ENCODE peak calls at places on chromosomes 13 and 19, in ten cellular contexts. One of them, this sample, is unnamed.

GRCh38 chr19:10718205-10719196 is 622 bp downstream of the DNM2 start:
- DNase-seq in CD8-positive, alpha-beta T cell: peak; percentile 30
- DNase-seq in A549: no peak
- DNase-seq in activated naive CD4-positive, alpha-beta T cell treated with anti-CD3 and anti-CD28 coated beads for 36 hours: peak; percentile 58
- DNase-seq in EL: no peak
- DNase-seq in iPS-NIHi11: peak; percentile 74
- DNase-seq in activated CD4-positive, alpha-beta T cell treated with anti-CD3 and anti-CD28 coated beads for 24 hours: peak; percentile 28
- DNase-seq in SW 1271: peak; percentile 14
- DNase-seq in fibroblast of pulmonary artery: peak; percentile 31
- DNase-seq in NCI-H1694 treated with DMSO at 0.1 percent for 48 hours: no peak
- DNase-seq in this sample: no peak

GRCh38 chr19:48244289-48244688 is 11.4 kb downstream of the CARD8 start:
- DNase-seq in iPS-NIHi11: no peak
- DNase-seq in CD8-positive, alpha-beta T cell: peak; percentile 21
- DNase-seq in activated CD4-positive, alpha-beta T cell treated with anti-CD3 and anti-CD28 coated beads for 24 hours: peak; percentile 29
- DNase-seq in EL: no peak
- DNase-seq in NCI-H1694 treated with DMSO at 0.1 percent for 48 hours: no peak
- DNase-seq in SW 1271: peak; percentile 25
- DNase-seq in fibroblast of pulmonary artery: peak; percentile 47
- DNase-seq in activated naive CD4-positive, alpha-beta T cell treated with anti-CD3 and anti-CD28 coated beads for 36 hours: peak; percentile 67
- DNase-seq in A549: no peak
- DNase-seq in this sample: peak; percentile 57

GRCh38 chr13:75825599-75825998 is 189.5 kb downstream of the LMO7 start:
- DNase-seq in iPS-NIHi11: no peak
- DNase-seq in activated naive CD4-positive, alpha-beta T cell treated with anti-CD3 and anti-CD28 coated beads for 36 hours: no peak
- DNase-seq in CD8-positive, alpha-beta T cell: no peak
- DNase-seq in EL: no peak
- DNase-seq in SW 1271: no peak
- DNase-seq in NCI-H1694 treated with DMSO at 0.1 percent for 48 hours: no peak
- DNase-seq in fibroblast of pulmonary artery: no peak
- DNase-seq in A549: no peak
- DNase-seq in activated CD4-positive, alpha-beta T cell treated with anti-CD3 and anti-CD28 coated beads for 24 hours: no peak
- DNase-seq in this sample: no peak

GRCh38 chr13:28204690-28205443 is 66.5 kb downstream of the PAN3 start:
- DNase-seq in iPS-NIHi11: no peak
- DNase-seq in NCI-H1694 treated with DMSO at 0.1 percent for 48 hours: no peak
- DNase-seq in fibroblast of pulmonary artery: no peak
- DNase-seq in SW 1271: no peak
- DNase-seq in activated CD4-positive, alpha-beta T cell treated with anti-CD3 and anti-CD28 coated beads for 24 hours: peak; percentile 16
- DNase-seq in A549: no peak
- DNase-seq in CD8-positive, alpha-beta T cell: no peak
- DNase-seq in activated naive CD4-positive, alpha-beta T cell treated with anti-CD3 and anti-CD28 coated beads for 36 hours: peak; percentile 75
- DNase-seq in EL: no peak
- DNase-seq in this sample: no peak

GRCh38 chr19:6963937-6964336 is 57.3 kb downstream of the MBD3L2B start:
- DNase-seq in activated CD4-positive, alpha-beta T cell treated with anti-CD3 and anti-CD28 coated beads for 24 hours: peak; percentile 36
- DNase-seq in A549: no peak
- DNase-seq in SW 1271: no peak
- DNase-seq in NCI-H1694 treated with DMSO at 0.1 percent for 48 hours: no peak
- DNase-seq in EL: no peak
- DNase-seq in activated naive CD4-positive, alpha-beta T cell treated with anti-CD3 and anti-CD28 coated beads for 36 hours: peak; percentile 60
- DNase-seq in CD8-positive, alpha-beta T cell: peak; percentile 2
- DNase-seq in fibroblast of pulmonary artery: no peak
- DNase-seq in iPS-NIHi11: no peak
- DNase-seq in this sample: no peak

GRCh38 chr13:51359352-51359751 is 19.9 kb downstream of the SERPINE3 start:
- DNase-seq in activated naive CD4-positive, alpha-beta T cell treated with anti-CD3 and anti-CD28 coated beads for 36 hours: no peak
- DNase-seq in A549: no peak
- DNase-seq in NCI-H1694 treated with DMSO at 0.1 percent for 48 hours: no peak
- DNase-seq in fibroblast of pulmonary artery: no peak
- DNase-seq in CD8-positive, alpha-beta T cell: no peak
- DNase-seq in SW 1271: no peak
- DNase-seq in iPS-NIHi11: no peak
- DNase-seq in EL: no peak
- DNase-seq in activated CD4-positive, alpha-beta T cell treated with anti-CD3 and anti-CD28 coated beads for 24 hours: no peak
- DNase-seq in this sample: no peak

GRCh38 chr13:21106089-21106488 is 44.7 kb upstream of the LATS2 start:
- DNase-seq in CD8-positive, alpha-beta T cell: no peak
- DNase-seq in EL: peak; percentile 74
- DNase-seq in iPS-NIHi11: no peak
- DNase-seq in activated naive CD4-positive, alpha-beta T cell treated with anti-CD3 and anti-CD28 coated beads for 36 hours: no peak
- DNase-seq in SW 1271: no peak
- DNase-seq in fibroblast of pulmonary artery: peak; percentile 35
- DNase-seq in NCI-H1694 treated with DMSO at 0.1 percent for 48 hours: no peak
- DNase-seq in activated CD4-positive, alpha-beta T cell treated with anti-CD3 and anti-CD28 coated beads for 24 hours: no peak
- DNase-seq in A549: no peak
- DNase-seq in this sample: no peak

GRCh38 chr13:114035186-114035582 is 61.3 kb upstream of the C13orf46 start:
- DNase-seq in activated CD4-positive, alpha-beta T cell treated with anti-CD3 and anti-CD28 coated beads for 24 hours: no peak
- DNase-seq in CD8-positive, alpha-beta T cell: no peak
- DNase-seq in activated naive CD4-positive, alpha-beta T cell treated with anti-CD3 and anti-CD28 coated beads for 36 hours: no peak
- DNase-seq in A549: no peak
- DNase-seq in EL: no peak
- DNase-seq in SW 1271: no peak
- DNase-seq in iPS-NIHi11: no peak
- DNase-seq in NCI-H1694 treated with DMSO at 0.1 percent for 48 hours: no peak
- DNase-seq in fibroblast of pulmonary artery: no peak
- DNase-seq in this sample: no peak

GRCh38 chr13:23505007-23505406 is 65.2 kb upstream of the TNFRSF19 start:
- DNase-seq in iPS-NIHi11: no peak
- DNase-seq in SW 1271: no peak
- DNase-seq in NCI-H1694 treated with DMSO at 0.1 percent for 48 hours: no peak
- DNase-seq in EL: peak; percentile 84
- DNase-seq in CD8-positive, alpha-beta T cell: no peak
- DNase-seq in A549: no peak
- DNase-seq in fibroblast of pulmonary artery: peak; percentile 28
- DNase-seq in activated CD4-positive, alpha-beta T cell treated with anti-CD3 and anti-CD28 coated beads for 24 hours: no peak
- DNase-seq in activated naive CD4-positive, alpha-beta T cell treated with anti-CD3 and anti-CD28 coated beads for 36 hours: no peak
- DNase-seq in this sample: no peak

GRCh38 chr13:114089751-114090400 is 42.5 kb downstream of the RASA3 start:
- DNase-seq in CD8-positive, alpha-beta T cell: no peak
- DNase-seq in NCI-H1694 treated with DMSO at 0.1 percent for 48 hours: no peak
- DNase-seq in iPS-NIHi11: no peak
- DNase-seq in SW 1271: no peak
- DNase-seq in fibroblast of pulmonary artery: no peak
- DNase-seq in EL: no peak
- DNase-seq in activated naive CD4-positive, alpha-beta T cell treated with anti-CD3 and anti-CD28 coated beads for 36 hours: no peak
- DNase-seq in A549: no peak
- DNase-seq in activated CD4-positive, alpha-beta T cell treated with anti-CD3 and anti-CD28 coated beads for 24 hours: no peak
- DNase-seq in this sample: no peak

GRCh38 chr19:57587529-57587928 is 3.6 kb downstream of the ZIK1 start:
- DNase-seq in activated naive CD4-positive, alpha-beta T cell treated with anti-CD3 and anti-CD28 coated beads for 36 hours: no peak
- DNase-seq in A549: no peak
- DNase-seq in activated CD4-positive, alpha-beta T cell treated with anti-CD3 and anti-CD28 coated beads for 24 hours: no peak
- DNase-seq in NCI-H1694 treated with DMSO at 0.1 percent for 48 hours: no peak
- DNase-seq in SW 1271: no peak
- DNase-seq in CD8-positive, alpha-beta T cell: no peak
- DNase-seq in EL: peak; percentile 85
- DNase-seq in fibroblast of pulmonary artery: peak; percentile 24
- DNase-seq in iPS-NIHi11: no peak
- DNase-seq in this sample: no peak

GRCh38 chr13:64333888-64334287 is 2896.2 kb downstream of the PCDH9 start:
- DNase-seq in activated naive CD4-positive, alpha-beta T cell treated with anti-CD3 and anti-CD28 coated beads for 36 hours: no peak
- DNase-seq in fibroblast of pulmonary artery: no peak
- DNase-seq in CD8-positive, alpha-beta T cell: no peak
- DNase-seq in EL: no peak
- DNase-seq in SW 1271: no peak
- DNase-seq in A549: no peak
- DNase-seq in NCI-H1694 treated with DMSO at 0.1 percent for 48 hours: no peak
- DNase-seq in iPS-NIHi11: no peak
- DNase-seq in activated CD4-positive, alpha-beta T cell treated with anti-CD3 and anti-CD28 coated beads for 24 hours: no peak
- DNase-seq in this sample: no peak

GRCh38 chr13:72745260-72745659 is 17.5 kb downstream of the BORA start:
- DNase-seq in activated naive CD4-positive, alpha-beta T cell treated with anti-CD3 and anti-CD28 coated beads for 36 hours: no peak
- DNase-seq in A549: no peak
- DNase-seq in activated CD4-positive, alpha-beta T cell treated with anti-CD3 and anti-CD28 coated beads for 24 hours: no peak
- DNase-seq in CD8-positive, alpha-beta T cell: no peak
- DNase-seq in iPS-NIHi11: no peak
- DNase-seq in EL: no peak
- DNase-seq in NCI-H1694 treated with DMSO at 0.1 percent for 48 hours: no peak
- DNase-seq in SW 1271: no peak
- DNase-seq in fibroblast of pulmonary artery: no peak
- DNase-seq in this sample: no peak

GRCh38 chr13:80389073-80390038 is 48.4 kb upstream of the SPRY2 start:
- DNase-seq in SW 1271: no peak
- DNase-seq in activated CD4-positive, alpha-beta T cell treated with anti-CD3 and anti-CD28 coated beads for 24 hours: no peak
- DNase-seq in CD8-positive, alpha-beta T cell: no peak
- DNase-seq in NCI-H1694 treated with DMSO at 0.1 percent for 48 hours: no peak
- DNase-seq in A549: no peak
- DNase-seq in EL: no peak
- DNase-seq in activated naive CD4-positive, alpha-beta T cell treated with anti-CD3 and anti-CD28 coated beads for 36 hours: no peak
- DNase-seq in fibroblast of pulmonary artery: peak; percentile 45
- DNase-seq in iPS-NIHi11: no peak
- DNase-seq in this sample: no peak

GRCh38 chr13:112643759-112644459 is 45.9 kb upstream of the ATP11A start:
- DNase-seq in fibroblast of pulmonary artery: no peak
- DNase-seq in A549: no peak
- DNase-seq in SW 1271: no peak
- DNase-seq in activated CD4-positive, alpha-beta T cell treated with anti-CD3 and anti-CD28 coated beads for 24 hours: no peak
- DNase-seq in iPS-NIHi11: no peak
- DNase-seq in NCI-H1694 treated with DMSO at 0.1 percent for 48 hours: no peak
- DNase-seq in CD8-positive, alpha-beta T cell: no peak
- DNase-seq in EL: no peak
- DNase-seq in activated naive CD4-positive, alpha-beta T cell treated with anti-CD3 and anti-CD28 coated beads for 36 hours: no peak
- DNase-seq in this sample: no peak

GRCh38 chr13:50762969-50763568 is 80.4 kb downstream of the DLEU7 start:
- DNase-seq in activated naive CD4-positive, alpha-beta T cell treated with anti-CD3 and anti-CD28 coated beads for 36 hours: no peak
- DNase-seq in EL: no peak
- DNase-seq in activated CD4-positive, alpha-beta T cell treated with anti-CD3 and anti-CD28 coated beads for 24 hours: no peak
- DNase-seq in SW 1271: no peak
- DNase-seq in iPS-NIHi11: no peak
- DNase-seq in A549: no peak
- DNase-seq in fibroblast of pulmonary artery: no peak
- DNase-seq in NCI-H1694 treated with DMSO at 0.1 percent for 48 hours: no peak
- DNase-seq in CD8-positive, alpha-beta T cell: no peak
- DNase-seq in this sample: no peak

GRCh38 chr13:100544866-100545683 is 43.5 kb downstream of the GGACT start:
- DNase-seq in activated naive CD4-positive, alpha-beta T cell treated with anti-CD3 and anti-CD28 coated beads for 36 hours: no peak
- DNase-seq in SW 1271: no peak
- DNase-seq in iPS-NIHi11: peak; percentile 56
- DNase-seq in A549: no peak
- DNase-seq in EL: no peak
- DNase-seq in fibroblast of pulmonary artery: no peak
- DNase-seq in activated CD4-positive, alpha-beta T cell treated with anti-CD3 and anti-CD28 coated beads for 24 hours: no peak
- DNase-seq in CD8-positive, alpha-beta T cell: no peak
- DNase-seq in NCI-H1694 treated with DMSO at 0.1 percent for 48 hours: peak; percentile 31
- DNase-seq in this sample: no peak

GRCh38 chr19:29843180-29844051 is 31.6 kb downstream of the CCNE1 start:
- DNase-seq in fibroblast of pulmonary artery: peak; percentile 33
- DNase-seq in CD8-positive, alpha-beta T cell: no peak
- DNase-seq in NCI-H1694 treated with DMSO at 0.1 percent for 48 hours: no peak
- DNase-seq in activated naive CD4-positive, alpha-beta T cell treated with anti-CD3 and anti-CD28 coated beads for 36 hours: peak; percentile 13
- DNase-seq in activated CD4-positive, alpha-beta T cell treated with anti-CD3 and anti-CD28 coated beads for 24 hours: no peak
- DNase-seq in iPS-NIHi11: peak; percentile 57
- DNase-seq in EL: no peak
- DNase-seq in SW 1271: no peak
- DNase-seq in A549: no peak
- DNase-seq in this sample: no peak

GRCh38 chr19:42419309-42419708 is 7.9 kb downstream of the LIPE start:
- DNase-seq in EL: no peak
- DNase-seq in activated naive CD4-positive, alpha-beta T cell treated with anti-CD3 and anti-CD28 coated beads for 36 hours: no peak
- DNase-seq in iPS-NIHi11: peak; percentile 18
- DNase-seq in CD8-positive, alpha-beta T cell: no peak
- DNase-seq in activated CD4-positive, alpha-beta T cell treated with anti-CD3 and anti-CD28 coated beads for 24 hours: no peak
- DNase-seq in A549: no peak
- DNase-seq in fibroblast of pulmonary artery: no peak
- DNase-seq in SW 1271: no peak
- DNase-seq in NCI-H1694 treated with DMSO at 0.1 percent for 48 hours: no peak
- DNase-seq in this sample: no peak

GRCh38 chr13:95500136-95500718 is 52.3 kb upstream of the CLDN10 start:
- DNase-seq in A549: no peak
- DNase-seq in NCI-H1694 treated with DMSO at 0.1 percent for 48 hours: no peak
- DNase-seq in CD8-positive, alpha-beta T cell: no peak
- DNase-seq in EL: peak; percentile 32
- DNase-seq in activated CD4-positive, alpha-beta T cell treated with anti-CD3 and anti-CD28 coated beads for 24 hours: no peak
- DNase-seq in iPS-NIHi11: no peak
- DNase-seq in activated naive CD4-positive, alpha-beta T cell treated with anti-CD3 and anti-CD28 coated beads for 36 hours: no peak
- DNase-seq in fibroblast of pulmonary artery: no peak
- DNase-seq in SW 1271: no peak
- DNase-seq in this sample: no peak

GRCh38 chr13:72295173-72295572 is 428.2 kb upstream of the DACH1 start:
- DNase-seq in NCI-H1694 treated with DMSO at 0.1 percent for 48 hours: no peak
- DNase-seq in EL: peak; percentile 29
- DNase-seq in iPS-NIHi11: no peak
- DNase-seq in SW 1271: no peak
- DNase-seq in A549: no peak
- DNase-seq in fibroblast of pulmonary artery: peak; percentile 54
- DNase-seq in CD8-positive, alpha-beta T cell: no peak
- DNase-seq in activated naive CD4-positive, alpha-beta T cell treated with anti-CD3 and anti-CD28 coated beads for 36 hours: no peak
- DNase-seq in activated CD4-positive, alpha-beta T cell treated with anti-CD3 and anti-CD28 coated beads for 24 hours: no peak
- DNase-seq in this sample: no peak

GRCh38 chr13:112972867-112973576 is 4.0 kb downstream of the MCF2L start:
- DNase-seq in iPS-NIHi11: no peak
- DNase-seq in NCI-H1694 treated with DMSO at 0.1 percent for 48 hours: no peak
- DNase-seq in A549: no peak
- DNase-seq in fibroblast of pulmonary artery: no peak
- DNase-seq in activated CD4-positive, alpha-beta T cell treated with anti-CD3 and anti-CD28 coated beads for 24 hours: no peak
- DNase-seq in EL: no peak
- DNase-seq in SW 1271: no peak
- DNase-seq in CD8-positive, alpha-beta T cell: no peak
- DNase-seq in activated naive CD4-positive, alpha-beta T cell treated with anti-CD3 and anti-CD28 coated beads for 36 hours: no peak
- DNase-seq in this sample: no peak

GRCh38 chr13:23736541-23736940 is 152.7 kb downstream of the MIPEP start:
- DNase-seq in CD8-positive, alpha-beta T cell: no peak
- DNase-seq in SW 1271: no peak
- DNase-seq in activated naive CD4-positive, alpha-beta T cell treated with anti-CD3 and anti-CD28 coated beads for 36 hours: no peak
- DNase-seq in iPS-NIHi11: no peak
- DNase-seq in EL: no peak
- DNase-seq in A549: no peak
- DNase-seq in activated CD4-positive, alpha-beta T cell treated with anti-CD3 and anti-CD28 coated beads for 24 hours: no peak
- DNase-seq in fibroblast of pulmonary artery: no peak
- DNase-seq in NCI-H1694 treated with DMSO at 0.1 percent for 48 hours: no peak
- DNase-seq in this sample: no peak

GRCh38 chr19:15249912-15250634 is 17.8 kb upstream of the EPHX3 start:
- DNase-seq in NCI-H1694 treated with DMSO at 0.1 percent for 48 hours: no peak
- DNase-seq in SW 1271: no peak
- DNase-seq in activated CD4-positive, alpha-beta T cell treated with anti-CD3 and anti-CD28 coated beads for 24 hours: no peak
- DNase-seq in fibroblast of pulmonary artery: peak; percentile 95
- DNase-seq in EL: peak; percentile 98
- DNase-seq in A549: peak; percentile 69
- DNase-seq in activated naive CD4-positive, alpha-beta T cell treated with anti-CD3 and anti-CD28 coated beads for 36 hours: no peak
- DNase-seq in CD8-positive, alpha-beta T cell: no peak
- DNase-seq in iPS-NIHi11: no peak
- DNase-seq in this sample: no peak

GRCh38 chr19:55172741-55173140 is 6.3 kb upstream of the DNAAF3 start:
- DNase-seq in iPS-NIHi11: no peak
- DNase-seq in SW 1271: no peak
- DNase-seq in CD8-positive, alpha-beta T cell: no peak
- DNase-seq in EL: peak; percentile 75
- DNase-seq in fibroblast of pulmonary artery: peak; percentile 54
- DNase-seq in NCI-H1694 treated with DMSO at 0.1 percent for 48 hours: no peak
- DNase-seq in activated CD4-positive, alpha-beta T cell treated with anti-CD3 and anti-CD28 coated beads for 24 hours: no peak
- DNase-seq in A549: peak; percentile 46
- DNase-seq in activated naive CD4-positive, alpha-beta T cell treated with anti-CD3 and anti-CD28 coated beads for 36 hours: no peak
- DNase-seq in this sample: no peak

GRCh38 chr13:32134241-32134801 is 102.7 kb downstream of the FRY start:
- DNase-seq in activated CD4-positive, alpha-beta T cell treated with anti-CD3 and anti-CD28 coated beads for 24 hours: no peak
- DNase-seq in NCI-H1694 treated with DMSO at 0.1 percent for 48 hours: no peak
- DNase-seq in EL: peak; percentile 34
- DNase-seq in A549: no peak
- DNase-seq in fibroblast of pulmonary artery: no peak
- DNase-seq in CD8-positive, alpha-beta T cell: no peak
- DNase-seq in activated naive CD4-positive, alpha-beta T cell treated with anti-CD3 and anti-CD28 coated beads for 36 hours: no peak
- DNase-seq in iPS-NIHi11: no peak
- DNase-seq in SW 1271: no peak
- DNase-seq in this sample: no peak

GRCh38 chr13:34246511-34246910 is 428.6 kb downstream of the RFC3 start:
- DNase-seq in iPS-NIHi11: no peak
- DNase-seq in fibroblast of pulmonary artery: peak; percentile 34
- DNase-seq in activated CD4-positive, alpha-beta T cell treated with anti-CD3 and anti-CD28 coated beads for 24 hours: no peak
- DNase-seq in A549: peak; percentile 6
- DNase-seq in SW 1271: peak; percentile 30
- DNase-seq in CD8-positive, alpha-beta T cell: no peak
- DNase-seq in EL: peak; percentile 18
- DNase-seq in activated naive CD4-positive, alpha-beta T cell treated with anti-CD3 and anti-CD28 coated beads for 36 hours: no peak
- DNase-seq in NCI-H1694 treated with DMSO at 0.1 percent for 48 hours: no peak
- DNase-seq in this sample: no peak

GRCh38 chr19:7778081-7778480 is 15.0 kb downstream of the CLEC4M start:
- DNase-seq in iPS-NIHi11: no peak
- DNase-seq in NCI-H1694 treated with DMSO at 0.1 percent for 48 hours: no peak
- DNase-seq in fibroblast of pulmonary artery: no peak
- DNase-seq in activated naive CD4-positive, alpha-beta T cell treated with anti-CD3 and anti-CD28 coated beads for 36 hours: no peak
- DNase-seq in A549: no peak
- DNase-seq in activated CD4-positive, alpha-beta T cell treated with anti-CD3 and anti-CD28 coated beads for 24 hours: no peak
- DNase-seq in SW 1271: no peak
- DNase-seq in EL: no peak
- DNase-seq in CD8-positive, alpha-beta T cell: no peak
- DNase-seq in this sample: no peak